ENCODE peak calls at places on chromosome 19, in five cellular contexts. Z is H9, J is SK-N-SH, G is PC-3, L is MM.1S. C is an unnamed sample.

GRCh38 chr19:2962018-2962670 is 15.2 kb upstream of the TLE6 start:
- DNase-seq in Z (peak), L (peak), J (peak), G (peak), C (peak)

GRCh38 chr19:23996549-23996948 is 81.9 kb downstream of the ZNF726 start:
- DNase-seq in J (peak), Z (peak), L (no peak), G (peak), C (no peak)

GRCh38 chr19:6803036-6803404 is 30.5 kb downstream of the VAV1 start:
- DNase-seq in Z (no peak), L (peak), G (no peak), J (no peak), C (no peak)

GRCh38 chr19:54164369-54165068 is 5.0 kb upstream of the LENG1 start:
- DNase-seq in Z (peak), L (no peak), G (peak), J (no peak), C (peak)

GRCh38 chr19:12886943-12887747 is at the start of gene KLF1:
- DNase-seq in J (no peak), Z (no peak), L (no peak), G (no peak), C (no peak)

GRCh38 chr19:46840157-46840942 is 10.3 kb downstream of the AP2S1 start:
- DNase-seq in G (peak), J (peak), L (peak), Z (peak), C (peak)

GRCh38 chr19:38293281-38293680 is 10.8 kb upstream of the C19orf33 start:
- DNase-seq in L (no peak), J (no peak), G (no peak), Z (no peak), C (no peak)

GRCh38 chr19:33399745-33400681 is 26.5 kb downstream of the CEBPG start:
- DNase-seq in Z (no peak), L (no peak), J (peak), G (no peak), C (no peak)

GRCh38 chr19:44803442-44804428 is 5.2 kb upstream of the BCAM start:
- DNase-seq in Z (no peak), G (no peak), J (peak), L (no peak), C (no peak)

GRCh38 chr19:45117666-45118065 is 24.7 kb downstream of the PPP1R37 start:
- DNase-seq in J (no peak), L (no peak), G (no peak), Z (no peak), C (no peak)

GRCh38 chr19:39554701-39555311 is 14.8 kb upstream of the EID2 start:
- DNase-seq in J (no peak), Z (no peak), G (no peak), L (no peak), C (no peak)

GRCh38 chr19:19315444-19315843 is 4.9 kb downstream of the SUGP1 start:
- DNase-seq in Z (no peak), L (no peak), J (no peak), G (no peak), C (no peak)

GRCh38 chr19:45507864-45508680 is 793 bp downstream of the VASP start:
- DNase-seq in G (no peak), J (no peak), L (no peak), Z (peak), C (no peak)

GRCh38 chr19:12994701-12995595 is at the start of gene NFIX:
- DNase-seq in G (peak), Z (no peak), J (peak), L (peak), C (peak)

GRCh38 chr19:55683449-55684261 is 8.6 kb downstream of the EPN1 start:
- DNase-seq in Z (no peak), G (no peak), J (no peak), L (no peak), C (no peak)

GRCh38 chr19:8334458-8335342 is 8.4 kb downstream of the KANK3 start:
- DNase-seq in L (peak), J (peak), Z (peak), G (peak), C (peak)

GRCh38 chr19:45668342-45668871 is 386 bp downstream of the GIPR start:
- DNase-seq in L (no peak), G (no peak), Z (no peak), J (no peak), C (no peak)

GRCh38 chr19:4556574-4557185 is 2.8 kb downstream of the SEMA6B start:
- DNase-seq in L (no peak), J (peak), G (peak), Z (peak), C (no peak)

GRCh38 chr19:2887391-2887914 is 13.3 kb upstream of the ZNF57 start:
- DNase-seq in Z (peak), G (peak), L (peak), J (peak), C (peak)

GRCh38 chr19:48676887-48677286 is 4.1 kb upstream of the NTN5 start:
- DNase-seq in J (no peak), G (no peak), Z (no peak), L (no peak), C (no peak)

GRCh38 chr19:33286899-33287298 is 15.4 kb downstream of the CEBPA start:
- DNase-seq in Z (no peak), L (no peak), G (no peak), J (no peak), C (no peak)

GRCh38 chr19:44712864-44713515 is 14.0 kb downstream of the CEACAM16 start:
- DNase-seq in L (peak), G (no peak), J (no peak), Z (no peak), C (no peak)

GRCh38 chr19:10009269-10009665 is 1.0 kb downstream of the COL5A3 start:
- DNase-seq in Z (peak), G (peak), L (no peak), J (peak), C (peak)

GRCh38 chr19:4976412-4977298 is 7.7 kb downstream of the KDM4B start:
- DNase-seq in L (no peak), J (peak), Z (peak), G (peak), C (peak)

GRCh38 chr19:1171755-1172352 is 2.2 kb downstream of the SBNO2 start:
- DNase-seq in G (peak), L (peak), J (no peak), Z (no peak), C (no peak)
- H3K27ac ChIP-seq in G (peak), L (no peak), J (peak), Z (no peak), C (peak)

DNA sequence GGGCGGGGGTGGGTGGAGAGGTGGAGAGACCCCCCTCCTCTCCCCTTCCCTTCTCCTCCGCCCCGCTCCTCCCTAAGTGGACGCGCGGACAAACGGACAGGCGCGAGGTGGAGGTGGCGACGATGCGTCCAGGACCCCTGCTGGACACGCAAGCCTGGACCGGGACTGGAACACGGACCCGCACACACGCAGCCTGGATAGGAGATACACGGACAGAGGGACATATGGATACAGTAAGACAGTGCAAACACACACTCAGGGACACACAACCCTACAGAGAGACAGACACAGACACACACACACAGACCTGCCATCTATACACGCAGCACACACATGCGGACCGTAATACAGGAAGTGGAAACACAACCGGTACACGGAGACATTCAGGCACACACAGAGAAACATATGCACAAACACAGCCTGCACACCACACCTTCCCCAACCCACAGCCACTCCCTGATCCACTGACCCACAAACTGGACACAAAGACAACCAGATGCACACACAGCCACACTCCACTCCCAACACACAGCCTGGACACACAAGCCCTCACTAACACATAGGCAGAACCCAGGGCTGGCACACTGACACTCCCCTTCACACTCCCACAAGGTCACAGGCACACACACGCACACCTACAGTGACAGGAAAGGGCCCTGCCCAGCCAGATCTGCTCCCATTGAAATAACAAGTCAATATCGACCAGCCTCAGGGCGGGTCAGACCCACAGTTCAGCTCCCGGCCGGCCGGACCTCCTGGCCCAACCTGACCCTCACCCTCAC is 696 bp upstream of the ERFL start:
- DNase-seq in J (no peak), Z (no peak), L (no peak), G (no peak), C (no peak)
- H2AFZ ChIP-seq in J (no peak), Z (no peak), L (peak), G (peak), C (peak)

GRCh38 chr19:51364200-51365106 is 1.7 kb downstream of the ETFB start:
- DNase-seq in L (no peak), Z (no peak), J (no peak), G (peak), C (no peak)

GRCh38 chr19:51365211-51366049 is 758 bp downstream of the ETFB start:
- DNase-seq in G (peak), Z (no peak), L (no peak), J (no peak), C (peak)

GRCh38 chr19:51366999-51367564 is 894 bp upstream of the ETFB start:
- DNase-seq in J (peak), L (no peak), G (no peak), Z (no peak), C (no peak)

GRCh38 chr19:51367565-51368365 is 1.0 kb downstream of the CLDND2 start:
- DNase-seq in G (peak), L (no peak), J (peak), Z (peak), C (peak)

GRCh38 chr19:51366050-51366998 is at the start of gene ETFB:
- DNase-seq in L (no peak), G (peak), Z (peak), J (peak), C (peak)
- H3K9ac ChIP-seq in L (no peak), G (peak), Z (peak), J (peak), C (peak)

DNA sequence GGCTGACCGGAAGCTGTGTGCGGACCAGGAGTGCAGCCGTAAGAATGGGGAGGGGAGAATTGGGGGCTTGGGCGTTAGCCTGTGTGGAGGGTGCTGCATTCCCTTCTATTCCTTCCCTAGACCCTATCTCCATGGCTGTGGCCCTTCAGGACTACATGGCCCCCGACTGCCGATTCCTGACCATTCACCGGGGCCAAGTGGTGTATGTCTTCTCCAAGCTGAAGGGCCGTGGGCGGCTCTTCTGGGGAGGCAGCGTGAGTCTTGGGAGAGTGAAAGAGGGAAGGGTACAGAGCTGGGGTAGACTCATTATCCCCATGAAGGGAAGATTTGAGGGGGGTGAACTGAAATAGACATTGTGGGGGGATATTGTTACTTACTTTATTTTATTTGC is 306 bp downstream of the MIA start:
- DNase-seq in Z (no peak), L (no peak), J (no peak), G (no peak), C (no peak)
- H3K27ac ChIP-seq in Z (no peak), L (no peak), J (no peak), G (no peak), C (no peak)

DNA sequence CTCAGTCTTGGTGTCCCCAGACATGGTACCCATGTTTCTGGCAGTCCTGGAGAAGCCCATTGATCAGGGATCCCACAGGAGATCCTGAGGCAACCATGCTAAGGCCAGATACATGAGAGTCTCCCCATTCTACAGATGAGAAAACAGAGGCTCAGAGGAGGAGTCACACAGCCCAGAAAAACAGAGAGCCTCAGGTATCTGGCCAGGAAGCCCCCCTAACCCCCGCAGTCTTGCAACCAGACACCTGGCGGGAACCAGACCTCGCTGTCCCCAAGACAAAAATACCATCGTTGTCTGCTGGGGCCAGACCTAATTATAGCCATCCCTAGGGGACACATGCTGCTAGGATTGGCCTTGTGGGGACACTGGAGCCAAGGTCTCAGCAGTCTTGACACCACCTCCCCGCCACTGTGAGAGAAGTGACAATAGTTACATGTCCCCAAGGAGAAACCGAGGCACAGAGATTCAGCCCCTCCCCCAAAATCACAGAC is 1.6 kb upstream of the PDE4C start:
- DNase-seq in L (no peak), Z (no peak), G (no peak), J (no peak), C (no peak)
- H2AFZ ChIP-seq in L (no peak), Z (no peak), G (no peak), J (no peak), C (no peak)

DNA sequence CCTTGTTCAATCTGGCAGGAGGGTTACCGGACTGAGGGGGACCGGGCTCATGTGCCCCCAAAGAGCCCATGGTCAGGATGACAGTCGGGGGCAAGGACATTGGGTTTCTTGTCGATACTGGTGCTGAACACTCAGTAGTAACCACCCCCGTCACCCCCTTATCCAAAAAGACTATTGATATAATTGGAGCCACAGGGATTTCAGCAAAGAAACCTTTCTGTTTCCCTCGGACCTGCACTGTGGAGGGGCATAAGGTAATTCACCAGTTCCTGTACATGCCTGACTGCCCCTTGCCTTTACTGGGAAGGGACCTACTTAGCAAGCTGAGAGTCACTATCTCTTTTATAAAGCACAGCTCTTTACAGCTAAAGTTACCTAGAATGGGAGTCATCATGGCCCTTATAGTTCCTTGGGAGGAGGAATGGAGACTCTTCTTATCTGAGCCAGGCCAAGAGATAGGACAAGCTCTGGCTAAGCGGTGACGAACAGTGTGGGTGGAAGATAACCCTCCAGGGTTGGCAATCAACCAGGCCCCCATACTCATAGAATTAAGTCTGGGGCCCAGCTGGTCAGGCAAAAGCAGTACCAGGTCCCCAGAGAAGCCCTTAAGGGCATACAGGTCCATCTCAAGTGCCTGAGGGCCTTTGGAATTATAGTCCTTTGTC is 603.7 kb downstream of the UQCRFS1 start:
- DNase-seq in J (no peak), G (no peak), Z (no peak), L (no peak), C (no peak)
- H3K9ac ChIP-seq in J (no peak), G (no peak), Z (no peak), L (no peak), C (no peak)